ENCODE peak calls at places on chromosomes 2 and 18, in nine cellular contexts. F is upper lobe of left lung, M is sigmoid colon, D is tibial nerve, X is K562, A is A549, E is SK-N-SH, N is suprapubic skin, S is ovary. Q is an unnamed sample. For H3K9me3, the result is how much of the 10 kb centered on the place peaks cover.

GRCh38 chr2:8365331-8365910 is 316.4 kb upstream of the ID2 start:
- DNase-seq in S (no peak), X (no peak), E (no peak), F (no peak), N (no peak), M (no peak), A (no peak), D (no peak), Q (no peak)

GRCh38 chr2:190794466-190795184 is 86.0 kb upstream of the GLS start:
- DNase-seq in S (no peak), D (no peak), F (no peak), M (no peak), A (no peak), E (no peak), N (no peak), X (no peak), Q (no peak)

GRCh38 chr2:8298783-8299182 is 383.1 kb upstream of the ID2 start:
- DNase-seq in D (no peak), N (no peak), M (peak), S (no peak), E (no peak), A (no peak), X (no peak), F (peak), Q (no peak)

GRCh38 chr2:156211318-156211717 is 121.2 kb downstream of the NR4A2 start:
- DNase-seq in X (no peak), F (no peak), M (no peak), E (no peak), S (no peak), D (no peak), N (no peak), A (no peak), Q (no peak)

GRCh38 chr2:7674606-7675005 is 757.4 kb downstream of the RNF144A start:
- DNase-seq in M (no peak), X (no peak), N (no peak), D (no peak), E (no peak), F (no peak), S (no peak), A (no peak), Q (no peak)

GRCh38 chr2:188884051-188884450 is 90.1 kb upstream of the COL3A1 start:
- DNase-seq in E (no peak), D (no peak), F (no peak), M (no peak), S (no peak), A (no peak), X (no peak), N (no peak), Q (no peak)

GRCh38 chr2:229856416-229856815 is 65.4 kb downstream of the TRIP12 start:
- DNase-seq in E (no peak), A (no peak), F (no peak), N (no peak), D (no peak), M (no peak), X (no peak), S (no peak), Q (no peak)

GRCh38 chr2:42787788-42788477 is 4.5 kb downstream of the HAAO start:
- DNase-seq in X (no peak), F (no peak), D (no peak), E (no peak), N (no peak), M (no peak), S (no peak), A (no peak), Q (no peak)

GRCh38 chr2:124088621-124089020 is 63.5 kb downstream of the CNTNAP5 start:
- DNase-seq in A (no peak), S (no peak), N (no peak), E (no peak), X (no peak), D (no peak), M (no peak), F (no peak), Q (no peak)

GRCh38 chr2:216351172-216351925 is 20.9 kb downstream of the MARCHF4 start:
- DNase-seq in X (no peak), M (no peak), A (no peak), E (no peak), F (no peak), N (no peak), S (no peak), D (no peak), Q (no peak)

GRCh38 chr2:68926782-68927181 is 25.9 kb downstream of the GKN2 start:
- DNase-seq in D (no peak), A (no peak), F (no peak), N (no peak), S (no peak), M (no peak), X (no peak), E (no peak), Q (no peak)

GRCh38 chr2:212970132-212970531 is 181.3 kb downstream of the IKZF2 start:
- DNase-seq in F (no peak), S (no peak), N (no peak), D (no peak), X (no peak), A (no peak), M (no peak), E (no peak), Q (no peak)

GRCh38 chr2:128439231-128440086 is 120.8 kb upstream of the HS6ST1 start:
- DNase-seq in S (no peak), D (no peak), N (peak), X (no peak), A (no peak), F (no peak), E (no peak), M (peak), Q (peak)

GRCh38 chr2:235716875-235717496 is 223.1 kb downstream of the AGAP1 start:
- DNase-seq in S (no peak), D (no peak), E (peak), N (no peak), X (no peak), F (no peak), A (no peak), M (no peak), Q (no peak)

GRCh38 chr2:9256570-9257043 is 50.0 kb downstream of the ASAP2 start:
- DNase-seq in A (no peak), M (no peak), S (no peak), D (no peak), F (no peak), E (peak), X (no peak), N (no peak), Q (no peak)

GRCh38 chr2:232522014-232522854 is 2.0 kb downstream of the PRSS56 start:
- DNase-seq in M (no peak), X (peak), E (peak), F (peak), S (peak), D (no peak), A (peak), N (no peak), Q (peak)

GRCh38 chr2:45786831-45787357 is 135.4 kb downstream of the PRKCE start:
- DNase-seq in S (no peak), M (no peak), E (no peak), D (no peak), F (no peak), N (peak), A (no peak), X (no peak), Q (no peak)

GRCh38 chr2:68448671-68449394 is 18.3 kb downstream of the FBXO48 start:
- DNase-seq in N (peak), A (no peak), D (no peak), E (no peak), X (no peak), M (peak), S (peak), F (no peak), Q (no peak)

GRCh38 chr18:49669403-49669802 is 107.5 kb downstream of the LIPG start:
- DNase-seq in X (no peak), N (no peak), S (no peak), M (no peak), D (no peak), F (no peak), E (no peak), A (no peak), Q (no peak)

GRCh38 chr2:227774895-227775842 is 29.5 kb downstream of the SCYGR8 start:
- DNase-seq in A (no peak), M (no peak), N (no peak), D (no peak), S (no peak), E (no peak), F (no peak), X (no peak), Q (no peak)

GRCh38 chr2:192068966-192069365 is 125.8 kb downstream of the TMEFF2 start:
- DNase-seq in D (no peak), F (no peak), N (no peak), A (no peak), M (no peak), X (no peak), E (no peak), S (no peak), Q (no peak)

GRCh38 chr2:196565106-196565505 is 74.4 kb upstream of the CCDC150 start:
- DNase-seq in E (no peak), M (no peak), F (no peak), X (no peak), N (no peak), D (no peak), A (no peak), S (no peak), Q (no peak)

GRCh38 chr2:217994776-217995274 is 8.0 kb downstream of the TNS1 start:
- DNase-seq in D (no peak), A (no peak), X (no peak), N (no peak), E (no peak), M (no peak), F (no peak), S (no peak), Q (no peak)

GRCh38 chr2:217997510-217997909 is 5.3 kb downstream of the TNS1 start:
- DNase-seq in S (no peak), D (no peak), N (no peak), A (no peak), X (no peak), M (no peak), F (no peak), E (no peak), Q (no peak)

GRCh38 chr2:217996345-217996744 is 6.5 kb downstream of the TNS1 start:
- DNase-seq in N (no peak), X (no peak), S (peak), A (no peak), E (no peak), M (no peak), D (no peak), F (no peak), Q (no peak)

GRCh38 chr2:217993817-217994459 is 8.9 kb downstream of the TNS1 start:
- DNase-seq in F (peak), D (no peak), E (peak), M (peak), S (peak), N (peak), A (peak), X (peak), Q (peak)

GRCh38 chr2:217995741-217996141 is 7.1 kb downstream of the TNS1 start:
- DNase-seq in E (peak), F (no peak), X (no peak), D (peak), N (peak), S (peak), A (no peak), M (no peak), Q (peak)
- H3K27ac ChIP-seq in E (peak), F (no peak), X (no peak), D (peak), N (peak), S (peak), A (peak), M (peak), Q (no peak)

GRCh38 chr2:145813481-145813880 is 1293.6 kb upstream of the ZEB2 start:
- DNase-seq in S (no peak), M (no peak), A (no peak), E (no peak), N (no peak), X (no peak), F (no peak), D (no peak), Q (no peak)
- TF ChIP-seq EP300 in S (no peak), M (no peak), A (no peak), E (no peak), N (no peak), X (no peak), F (no peak), D (no peak), Q (no peak)

DNA sequence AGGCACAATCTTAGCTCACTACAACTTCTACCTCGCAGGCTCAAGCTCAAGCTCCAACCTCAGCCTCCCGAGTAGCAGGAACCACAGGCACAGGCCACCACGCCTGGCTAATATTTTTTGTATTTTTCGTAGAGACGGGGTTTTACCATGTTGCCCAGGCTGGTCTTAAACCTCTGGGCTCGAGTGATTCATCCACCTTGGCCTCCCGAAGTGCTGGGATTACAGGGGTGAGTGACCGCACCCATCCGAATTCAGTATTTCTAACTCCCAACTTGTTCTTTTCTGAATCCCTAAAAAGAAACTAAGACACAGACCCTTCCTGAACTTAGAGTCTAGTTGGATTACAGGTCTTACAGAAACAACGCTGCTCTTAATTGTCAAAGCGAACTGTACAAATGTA is 32.3 kb upstream of the ACSL3 start:
- DNase-seq in A (no peak), S (no peak), N (no peak), D (no peak), F (no peak), M (no peak), X (no peak), E (no peak), Q (no peak)
- H3K9me3 ChIP-seq in A (under half), S (under half), N (under half), D (under half), F (under half), M (under half), X (under half), E (under half), Q (under half)

GRCh38 chr2:24919100-24919976 is 699 bp downstream of the ADCY3 start:
- DNase-seq in D (no peak), A (peak), E (peak), N (no peak), M (no peak), S (no peak), F (no peak), X (peak), Q (no peak)

GRCh38 chr2:24917731-24918325 is 2.2 kb downstream of the ADCY3 start:
- DNase-seq in E (no peak), X (no peak), A (no peak), F (no peak), N (peak), S (no peak), M (no peak), D (no peak), Q (no peak)

GRCh38 chr2:24917086-24917485 is 3.0 kb downstream of the ADCY3 start:
- DNase-seq in N (peak), S (no peak), A (no peak), M (no peak), F (no peak), X (peak), E (no peak), D (no peak), Q (no peak)

GRCh38 chr2:24919977-24920812 is at the start of gene ADCY3:
- DNase-seq in S (peak), M (peak), A (peak), E (peak), F (peak), X (peak), N (peak), D (peak), Q (peak)

DNA sequence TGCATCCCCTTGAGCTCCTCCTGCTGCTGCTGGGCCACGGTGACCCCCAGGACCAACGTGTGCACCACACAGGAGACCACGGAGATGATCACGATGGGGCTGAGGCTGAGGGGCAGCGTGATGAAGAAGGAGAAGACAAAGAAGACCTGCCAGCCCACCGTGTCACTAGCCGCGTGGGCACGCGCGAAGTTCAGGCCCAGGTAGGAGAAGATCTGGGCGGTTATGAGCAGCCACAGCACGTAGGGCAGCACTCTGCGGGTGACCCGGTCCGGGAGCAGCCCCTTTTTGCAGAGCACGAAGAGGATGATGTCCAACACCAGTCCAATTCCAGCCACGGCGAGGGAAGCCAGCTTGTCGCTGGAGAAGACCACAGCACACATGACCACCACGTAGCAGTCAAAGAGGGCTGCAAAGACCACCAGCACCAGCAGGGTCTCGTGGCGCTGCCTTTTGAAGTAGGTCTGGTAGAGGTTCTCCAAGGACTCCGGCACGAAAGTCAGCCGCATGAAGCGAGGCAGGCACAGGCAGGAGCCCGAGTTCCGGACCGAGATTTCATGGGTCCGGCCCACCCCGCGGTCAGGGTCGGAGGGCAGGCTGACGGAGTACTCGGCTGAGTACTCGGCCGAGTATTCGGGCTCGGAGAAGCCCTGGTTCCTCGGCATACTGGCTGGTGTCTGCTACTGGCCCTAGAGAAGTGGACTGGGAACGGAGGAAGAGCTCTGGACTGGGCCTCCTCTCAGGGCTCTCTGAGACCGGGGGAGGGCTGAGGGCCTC is 1.5 kb downstream of the ADCY3 start:
- DNase-seq in S (no peak), A (no peak), M (no peak), N (no peak), X (no peak), F (no peak), E (no peak), D (no peak), Q (no peak)
- H3K27ac ChIP-seq in S (no peak), A (peak), M (peak), N (peak), X (no peak), F (no peak), E (no peak), D (peak), Q (peak)

GRCh38 chr2:198374375-198375072 is 570.1 kb downstream of the PLCL1 start:
- DNase-seq in F (peak), E (peak), N (no peak), X (peak), A (peak), S (no peak), M (no peak), D (no peak), Q (no peak)

GRCh38 chr2:198371329-198371728 is 566.9 kb downstream of the PLCL1 start:
- DNase-seq in E (no peak), X (no peak), N (no peak), S (no peak), A (no peak), F (no peak), D (no peak), M (no peak), Q (no peak)

GRCh38 chr2:198371902-198372611 is 567.7 kb downstream of the PLCL1 start:
- DNase-seq in S (no peak), E (no peak), N (no peak), F (no peak), M (no peak), X (peak), D (no peak), A (no peak), Q (no peak)

GRCh38 chr2:198375073-198375430 is 570.7 kb downstream of the PLCL1 start:
- DNase-seq in N (no peak), S (no peak), M (no peak), D (no peak), F (no peak), A (no peak), X (no peak), E (no peak), Q (no peak)

DNA sequence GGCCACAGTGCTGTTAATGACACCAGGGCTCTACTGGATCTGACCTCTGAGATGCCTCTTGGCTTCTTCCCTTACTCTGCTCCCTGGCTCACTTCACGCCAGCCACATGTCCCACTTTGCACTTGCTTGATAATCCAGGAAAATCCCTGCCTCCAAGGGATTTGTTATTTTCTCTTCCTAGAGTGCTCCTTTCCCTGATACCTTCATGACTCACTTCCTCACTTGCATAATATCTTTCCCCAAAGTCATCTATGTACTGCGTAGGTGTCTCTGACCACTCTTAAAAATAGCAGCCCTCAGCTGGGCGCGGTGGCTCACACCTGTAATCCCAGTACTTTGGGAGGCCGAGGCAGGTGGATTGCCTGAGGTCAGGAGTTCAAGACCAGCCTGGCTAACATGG is 572.3 kb downstream of the PLCL1 start:
- DNase-seq in F (no peak), S (no peak), E (no peak), N (no peak), A (no peak), M (no peak), D (no peak), X (no peak), Q (no peak)
- TF ChIP-seq EP300 in F (no peak), S (no peak), E (no peak), N (no peak), A (no peak), M (no peak), D (no peak), X (no peak), Q (no peak)

GRCh38 chr18:8411492-8411891 is 197.7 kb upstream of the RAB12 start:
- DNase-seq in X (no peak), A (no peak), F (no peak), E (no peak), D (no peak), N (no peak), S (no peak), M (no peak), Q (no peak)
- H3K9me3 ChIP-seq in X (under half), A (under half), F (under half), E (under half), D (under half), N (under half), S (under half), M (under half), Q (under half)

Q was measured in stomach.